ENCODE peak calls at places on chromosomes 13 and 19, in nine cellular contexts. One of them, this sample, is unnamed.

GRCh38 chr13:44300895-44301638 is 72.6 kb upstream of the SERP2 start:
- DNase-seq in CD8-positive, alpha-beta memory T cell: no peak
- DNase-seq in HEK293T: no peak
- DNase-seq in GM20000: peak
- DNase-seq in T-cell: no peak
- DNase-seq in HAP-1: no peak
- DNase-seq in fibroblast of the aortic adventitia: peak
- DNase-seq in stimulated activated CD4-positive, alpha-beta T cell treated with anti-CD3 and anti-CD28 coated beads, Interleukin-4, amount 100 ng/mL, for 24 hours: peak
- DNase-seq in hippocampal formation: no peak
- DNase-seq in this sample: peak

GRCh38 chr19:55838251-55838650 is 1.9 kb downstream of the NLRP4 start:
- DNase-seq in CD8-positive, alpha-beta memory T cell: no peak
- DNase-seq in fibroblast of the aortic adventitia: no peak
- DNase-seq in stimulated activated CD4-positive, alpha-beta T cell treated with anti-CD3 and anti-CD28 coated beads, Interleukin-4, amount 100 ng/mL, for 24 hours: no peak
- DNase-seq in hippocampal formation: no peak
- DNase-seq in GM20000: no peak
- DNase-seq in HAP-1: no peak
- DNase-seq in T-cell: no peak
- DNase-seq in HEK293T: no peak
- DNase-seq in this sample: no peak

GRCh38 chr13:93881418-93881817 is 598.1 kb downstream of the DCT start:
- DNase-seq in T-cell: no peak
- DNase-seq in HEK293T: no peak
- DNase-seq in CD8-positive, alpha-beta memory T cell: no peak
- DNase-seq in hippocampal formation: no peak
- DNase-seq in fibroblast of the aortic adventitia: no peak
- DNase-seq in GM20000: no peak
- DNase-seq in HAP-1: no peak
- DNase-seq in stimulated activated CD4-positive, alpha-beta T cell treated with anti-CD3 and anti-CD28 coated beads, Interleukin-4, amount 100 ng/mL, for 24 hours: no peak
- DNase-seq in this sample: no peak

GRCh38 chr13:59301166-59301551 is 862.6 kb downstream of the DIAPH3 start:
- DNase-seq in HEK293T: no peak
- DNase-seq in stimulated activated CD4-positive, alpha-beta T cell treated with anti-CD3 and anti-CD28 coated beads, Interleukin-4, amount 100 ng/mL, for 24 hours: no peak
- DNase-seq in T-cell: no peak
- DNase-seq in CD8-positive, alpha-beta memory T cell: no peak
- DNase-seq in hippocampal formation: no peak
- DNase-seq in GM20000: no peak
- DNase-seq in HAP-1: no peak
- DNase-seq in fibroblast of the aortic adventitia: no peak
- DNase-seq in this sample: no peak

GRCh38 chr13:24618219-24618955 is 61.8 kb upstream of the ATP12A start:
- DNase-seq in hippocampal formation: no peak
- DNase-seq in fibroblast of the aortic adventitia: no peak
- DNase-seq in stimulated activated CD4-positive, alpha-beta T cell treated with anti-CD3 and anti-CD28 coated beads, Interleukin-4, amount 100 ng/mL, for 24 hours: peak
- DNase-seq in T-cell: peak
- DNase-seq in HAP-1: no peak
- DNase-seq in GM20000: peak
- DNase-seq in CD8-positive, alpha-beta memory T cell: peak
- DNase-seq in HEK293T: no peak
- DNase-seq in this sample: peak

GRCh38 chr13:28618595-28618994 is 40.3 kb upstream of the POMP start:
- DNase-seq in GM20000: no peak
- DNase-seq in fibroblast of the aortic adventitia: no peak
- DNase-seq in T-cell: no peak
- DNase-seq in HAP-1: no peak
- DNase-seq in CD8-positive, alpha-beta memory T cell: no peak
- DNase-seq in stimulated activated CD4-positive, alpha-beta T cell treated with anti-CD3 and anti-CD28 coated beads, Interleukin-4, amount 100 ng/mL, for 24 hours: no peak
- DNase-seq in hippocampal formation: no peak
- DNase-seq in HEK293T: no peak
- DNase-seq in this sample: no peak

GRCh38 chr13:41611385-41611784 is 154.0 kb downstream of the RGCC start:
- DNase-seq in stimulated activated CD4-positive, alpha-beta T cell treated with anti-CD3 and anti-CD28 coated beads, Interleukin-4, amount 100 ng/mL, for 24 hours: no peak
- DNase-seq in hippocampal formation: peak
- DNase-seq in HEK293T: no peak
- DNase-seq in CD8-positive, alpha-beta memory T cell: no peak
- DNase-seq in HAP-1: no peak
- DNase-seq in T-cell: no peak
- DNase-seq in fibroblast of the aortic adventitia: no peak
- DNase-seq in GM20000: no peak
- DNase-seq in this sample: no peak

GRCh38 chr13:47397739-47398138 is 500.9 kb upstream of the HTR2A start:
- DNase-seq in hippocampal formation: no peak
- DNase-seq in GM20000: no peak
- DNase-seq in CD8-positive, alpha-beta memory T cell: no peak
- DNase-seq in stimulated activated CD4-positive, alpha-beta T cell treated with anti-CD3 and anti-CD28 coated beads, Interleukin-4, amount 100 ng/mL, for 24 hours: no peak
- DNase-seq in HEK293T: no peak
- DNase-seq in fibroblast of the aortic adventitia: peak
- DNase-seq in T-cell: no peak
- DNase-seq in HAP-1: no peak
- DNase-seq in this sample: no peak

GRCh38 chr13:86907116-86907515 is 764.1 kb upstream of the SLITRK5 start:
- DNase-seq in GM20000: no peak
- DNase-seq in fibroblast of the aortic adventitia: no peak
- DNase-seq in hippocampal formation: no peak
- DNase-seq in HAP-1: no peak
- DNase-seq in T-cell: no peak
- DNase-seq in stimulated activated CD4-positive, alpha-beta T cell treated with anti-CD3 and anti-CD28 coated beads, Interleukin-4, amount 100 ng/mL, for 24 hours: no peak
- DNase-seq in CD8-positive, alpha-beta memory T cell: no peak
- DNase-seq in HEK293T: no peak
- DNase-seq in this sample: no peak

GRCh38 chr13:72637561-72637960 is 89.9 kb downstream of the MZT1 start:
- DNase-seq in GM20000: no peak
- DNase-seq in HAP-1: no peak
- DNase-seq in CD8-positive, alpha-beta memory T cell: no peak
- DNase-seq in fibroblast of the aortic adventitia: no peak
- DNase-seq in stimulated activated CD4-positive, alpha-beta T cell treated with anti-CD3 and anti-CD28 coated beads, Interleukin-4, amount 100 ng/mL, for 24 hours: no peak
- DNase-seq in HEK293T: no peak
- DNase-seq in hippocampal formation: no peak
- DNase-seq in T-cell: no peak
- DNase-seq in this sample: no peak

GRCh38 chr19:5142725-5143097 is 173.8 kb downstream of the KDM4B start:
- DNase-seq in stimulated activated CD4-positive, alpha-beta T cell treated with anti-CD3 and anti-CD28 coated beads, Interleukin-4, amount 100 ng/mL, for 24 hours: no peak
- DNase-seq in hippocampal formation: no peak
- DNase-seq in HAP-1: no peak
- DNase-seq in CD8-positive, alpha-beta memory T cell: no peak
- DNase-seq in fibroblast of the aortic adventitia: no peak
- DNase-seq in T-cell: no peak
- DNase-seq in GM20000: no peak
- DNase-seq in HEK293T: no peak
- DNase-seq in this sample: no peak

GRCh38 chr19:44003461-44004134 is 841 bp downstream of the ZNF230 start:
- DNase-seq in HAP-1: peak
- DNase-seq in CD8-positive, alpha-beta memory T cell: no peak
- DNase-seq in T-cell: no peak
- DNase-seq in hippocampal formation: peak
- DNase-seq in HEK293T: peak
- DNase-seq in fibroblast of the aortic adventitia: peak
- DNase-seq in GM20000: peak
- DNase-seq in stimulated activated CD4-positive, alpha-beta T cell treated with anti-CD3 and anti-CD28 coated beads, Interleukin-4, amount 100 ng/mL, for 24 hours: no peak
- DNase-seq in this sample: no peak

This sample was measured in upper lobe of left lung.